ENCODE peak calls at places on chromosomes 6 and 20, in seven cellular contexts. Q, B, P, F, J, E and H are unnamed samples.

GRCh38 chr20:14959506-14960493 is 622.4 kb upstream of the FLRT3 start:
- DNase-seq in Q (peak), B (no peak), P (no peak), F (no peak), J (no peak), E (no peak), H (no peak)

GRCh38 chr20:51985013-51985415 is 182.7 kb upstream of the SALL4 start:
- DNase-seq in Q (peak), B (no peak), P (peak), F (no peak), J (no peak), E (no peak), H (no peak)

GRCh38 chr20:49183444-49183843 is 4.7 kb downstream of the STAU1 start:
- DNase-seq in Q (no peak), B (no peak), P (no peak), F (no peak), J (no peak), E (no peak), H (no peak)

GRCh38 chr20:50333856-50334255 is 143.2 kb downstream of the CEBPB start:
- DNase-seq in Q (no peak), B (no peak), P (no peak), F (peak), J (no peak), E (peak), H (peak)

GRCh38 chr20:36352843-36353553 is 46.9 kb downstream of the DLGAP4 start:
- DNase-seq in Q (no peak), B (no peak), P (no peak), F (no peak), J (no peak), E (no peak), H (no peak)

GRCh38 chr20:46108435-46108841 is 9.7 kb upstream of the CD40 start:
- DNase-seq in Q (no peak), B (no peak), P (no peak), F (no peak), J (no peak), E (no peak), H (no peak)

GRCh38 chr6:113645576-113645970 is 211.6 kb upstream of the MARCKS start:
- DNase-seq in Q (peak), B (no peak), P (no peak), F (no peak), J (peak), E (no peak), H (no peak)

GRCh38 chr6:157047951-157048350 is 270.8 kb downstream of the ARID1B start:
- DNase-seq in Q (no peak), B (no peak), P (no peak), F (no peak), J (no peak), E (no peak), H (no peak)

GRCh38 chr6:135306740-135307420 is 125.8 kb downstream of the MYB start:
- DNase-seq in Q (no peak), B (no peak), P (no peak), F (no peak), J (no peak), E (no peak), H (no peak)

GRCh38 chr6:167735498-167736201 is 91.1 kb upstream of the AFDN start:
- DNase-seq in Q (no peak), B (no peak), P (no peak), F (no peak), J (no peak), E (no peak), H (no peak)

GRCh38 chr6:160455484-160456213 is 107.5 kb downstream of the SLC22A3 start:
- DNase-seq in Q (peak), B (peak), P (peak), F (peak), J (peak), E (peak), H (peak)

GRCh38 chr6:125153541-125154183 is at the start of gene TPD52L1:
- DNase-seq in Q (peak), B (peak), P (peak), F (peak), J (peak), E (peak), H (peak)

GRCh38 chr6:32954983-32955802 is 2.3 kb upstream of the HLA-DMA start:
- DNase-seq in Q (peak), B (no peak), P (no peak), F (no peak), J (no peak), E (no peak), H (no peak)

GRCh38 chr6:32950449-32950848 is 2.4 kb downstream of the HLA-DMA start:
- DNase-seq in Q (no peak), B (no peak), P (no peak), F (no peak), J (no peak), E (no peak), H (no peak)

GRCh38 chr6:32954212-32954745 is 1.4 kb upstream of the HLA-DMA start:
- DNase-seq in Q (no peak), B (no peak), P (no peak), F (no peak), J (no peak), E (no peak), H (no peak)

GRCh38 chr6:32953775-32954174 is 878 bp upstream of the HLA-DMA start:
- DNase-seq in Q (no peak), B (no peak), P (no peak), F (no peak), J (no peak), E (no peak), H (no peak)

GRCh38 chr6:32952817-32953739 is at the start of gene HLA-DMA:
- DNase-seq in Q (peak), B (peak), P (peak), F (peak), J (peak), E (peak), H (peak)
- H3K4me3 ChIP-seq in Q (no peak), B (peak), P (no peak), F (no peak), J (peak), E (no peak), H (peak)

GRCh38 chr6:139473239-139473701 is 98.8 kb upstream of the CITED2 start:
- DNase-seq in Q (no peak), B (peak), P (no peak), F (peak), J (peak), E (peak), H (no peak)

GRCh38 chr6:139470971-139471370 is 96.5 kb upstream of the CITED2 start:
- DNase-seq in Q (no peak), B (no peak), P (no peak), F (no peak), J (no peak), E (no peak), H (no peak)

GRCh38 chr6:139474145-139475108 is 100.0 kb upstream of the CITED2 start:
- DNase-seq in Q (no peak), B (peak), P (no peak), F (peak), J (peak), E (no peak), H (no peak)

GRCh38 chr6:139473731-139474130 is 99.3 kb upstream of the CITED2 start:
- DNase-seq in Q (no peak), B (no peak), P (no peak), F (no peak), J (no peak), E (no peak), H (no peak)

DNA sequence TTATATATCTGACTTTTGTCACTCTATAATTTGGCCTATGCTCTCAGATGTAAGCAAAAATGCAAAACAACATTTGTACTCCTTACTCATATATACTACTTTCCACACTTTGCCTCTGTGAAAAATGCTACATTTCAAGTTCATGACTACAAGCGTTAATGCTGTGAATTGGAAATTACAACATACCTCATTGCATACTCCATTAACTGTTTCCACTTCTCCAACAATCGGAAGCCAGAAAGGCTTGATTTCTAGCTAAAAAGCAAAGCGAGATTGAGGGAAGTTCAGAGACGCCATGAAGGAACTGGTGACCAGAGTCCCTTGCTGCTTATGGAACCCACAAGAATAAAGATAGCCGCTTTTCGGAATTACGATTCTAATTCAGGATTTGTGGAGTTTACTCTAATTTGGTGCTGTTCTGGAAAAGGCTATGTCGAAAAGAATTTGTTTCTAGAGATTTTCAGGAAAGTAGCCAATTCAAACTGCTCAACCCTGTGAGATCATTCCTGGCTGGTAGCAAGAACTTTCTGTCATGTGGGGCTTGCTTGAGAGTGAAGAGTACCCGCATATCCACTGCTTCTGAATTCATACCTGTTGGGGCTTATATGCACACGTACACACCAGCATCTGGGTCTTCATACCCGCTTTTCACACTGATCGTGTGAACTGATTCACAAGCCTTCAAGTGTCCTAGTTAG is 98.0 kb upstream of the CITED2 start:
- DNase-seq in Q (no peak), B (no peak), P (no peak), F (no peak), J (no peak), E (no peak), H (no peak)
- H3K27ac ChIP-seq in Q (no peak), B (peak), P (no peak), F (no peak), J (peak), E (peak), H (peak)

GRCh38 chr6:24719125-24719931 is at the start of gene C6orf62:
- DNase-seq in Q (no peak), B (no peak), P (no peak), F (peak), J (peak), E (peak), H (peak)
- TF ChIP-seq POLR2A in Q (no peak), B (no peak), P (peak), F (no peak), J (no peak), E (no peak), H (no peak)

GRCh38 chr6:1607557-1608221 is 2.0 kb upstream of the FOXC1 start:
- DNase-seq in Q (no peak), B (no peak), P (no peak), F (no peak), J (no peak), E (no peak), H (no peak)
- H3K4me3 ChIP-seq in Q (no peak), B (no peak), P (no peak), F (no peak), J (no peak), E (no peak), H (no peak)

DNA sequence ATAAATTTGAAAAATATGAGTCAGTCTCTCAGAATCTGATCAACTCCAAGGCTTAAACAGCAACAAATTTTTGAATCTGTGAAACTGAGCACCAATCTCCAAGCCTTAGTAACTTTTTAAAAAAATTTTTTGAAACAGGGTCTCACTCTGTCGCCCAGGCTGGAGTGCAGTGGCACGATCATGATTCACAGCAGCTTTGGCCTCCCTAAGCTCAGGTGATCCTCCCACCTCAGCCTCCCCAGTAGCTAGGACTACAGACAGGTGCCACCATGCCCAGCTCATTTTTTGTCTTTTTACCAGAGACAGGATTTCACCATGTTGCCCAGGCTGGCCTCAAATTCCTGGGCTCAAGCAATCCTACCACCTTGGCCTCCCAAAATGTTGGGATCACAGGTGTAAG is 207.9 kb upstream of the TCF21 start:
- DNase-seq in Q (no peak), B (no peak), P (no peak), F (no peak), J (no peak), E (no peak), H (no peak)
- H3K27ac ChIP-seq in Q (no peak), B (no peak), P (no peak), F (no peak), J (no peak), E (no peak), H (no peak)

GRCh38 chr6:132131777-132132176 is 180.6 kb upstream of the CCN2 start:
- DNase-seq in Q (peak), B (peak), P (peak), F (no peak), J (no peak), E (no peak), H (no peak)
- TF ChIP-seq POLR2A in Q (no peak), B (no peak), P (no peak), F (no peak), J (no peak), E (no peak), H (no peak)

GRCh38 chr6:149012040-149012545 is 265.3 kb downstream of the UST start:
- DNase-seq in Q (peak), B (no peak), P (peak), F (no peak), J (no peak), E (no peak), H (no peak)
- H3K4me3 ChIP-seq in Q (no peak), B (no peak), P (no peak), F (no peak), J (no peak), E (no peak), H (no peak)

GRCh38 chr6:22886881-22887581 is 317.7 kb downstream of the HDGFL1 start:
- DNase-seq in Q (no peak), B (no peak), P (no peak), F (no peak), J (no peak), E (no peak), H (no peak)

GRCh38 chr6:22891930-22892329 is 322.6 kb downstream of the HDGFL1 start:
- DNase-seq in Q (no peak), B (no peak), P (no peak), F (no peak), J (no peak), E (no peak), H (no peak)

GRCh38 chr6:22892452-22892851 is 323.1 kb downstream of the HDGFL1 start:
- DNase-seq in Q (peak), B (no peak), P (no peak), F (no peak), J (no peak), E (no peak), H (no peak)

GRCh38 chr6:22884441-22884840 is 315.1 kb downstream of the HDGFL1 start:
- DNase-seq in Q (no peak), B (no peak), P (no peak), F (no peak), J (no peak), E (no peak), H (no peak)

DNA sequence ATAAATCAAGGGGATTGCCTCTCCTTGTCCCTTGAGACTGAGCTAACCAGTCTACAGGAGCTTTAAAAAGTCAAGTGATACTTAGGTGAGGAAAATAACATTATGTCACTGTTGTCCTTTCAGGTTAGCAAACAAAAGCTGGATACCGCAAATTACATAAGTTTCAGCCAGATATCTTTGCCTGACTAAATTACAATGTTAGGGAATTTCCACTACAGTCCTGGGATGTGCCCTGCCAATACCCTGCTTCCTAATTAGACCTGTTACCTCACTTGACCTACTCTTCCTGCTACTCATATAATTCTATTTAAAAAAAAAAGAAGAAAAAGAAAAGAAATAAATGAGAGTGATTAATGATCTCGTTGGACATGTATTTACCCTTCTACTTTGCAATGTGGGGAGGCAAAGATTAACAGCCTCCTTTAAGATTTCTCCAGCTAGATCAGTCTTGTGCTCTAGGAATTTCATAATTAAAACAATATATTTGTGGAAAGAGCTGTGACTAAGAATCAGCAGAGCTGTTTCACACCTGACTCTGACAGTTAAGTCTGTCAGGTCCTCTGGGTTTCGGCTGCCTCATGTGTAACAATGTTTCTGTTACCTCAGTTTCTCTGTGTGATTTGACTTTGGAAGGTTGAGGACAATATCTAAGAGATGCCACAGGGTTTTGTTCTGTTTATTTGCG is 318.9 kb downstream of the HDGFL1 start:
- DNase-seq in Q (peak), B (no peak), P (no peak), F (no peak), J (no peak), E (no peak), H (no peak)
- H3K27ac ChIP-seq in Q (peak), B (peak), P (no peak), F (no peak), J (no peak), E (no peak), H (no peak)